ENCODE peak calls at places on chromosome 20, in six cellular contexts. A is stimulated activated CD4-positive, alpha-beta T cell treated with anti-CD3 and anti-CD28 coated beads, Interleukin-15, amount 100 ng/mL, for 48 hours; X is HFFc6; F is psoas muscle; Z is fibroblast of lung; P is left ventricle myocardium inferior. U is an unnamed sample.

GRCh38 chr20:57317789-57318371 is 11.7 kb upstream of the SPO11 start:
- DNase-seq in A (no peak), X (no peak), F (no peak), Z (no peak), P (no peak), U (no peak)

GRCh38 chr20:20737158-20737557 is 24.7 kb upstream of the RALGAPA2 start:
- DNase-seq in A (no peak), X (no peak), F (no peak), Z (no peak), P (no peak), U (no peak)

GRCh38 chr20:5835234-5835845 is 85.1 kb downstream of the SHLD1 start:
- DNase-seq in A (no peak), X (peak), F (peak), Z (peak), P (peak), U (peak)

GRCh38 chr20:46365483-46366215 is 40.8 kb downstream of the ELMO2 start:
- DNase-seq in A (no peak), X (no peak), F (no peak), Z (no peak), P (no peak), U (no peak)

GRCh38 chr20:20820104-20820503 is 107.7 kb upstream of the RALGAPA2 start:
- DNase-seq in A (no peak), X (no peak), F (no peak), Z (no peak), P (no peak), U (peak)

GRCh38 chr20:23145281-23145700 is 59.2 kb upstream of the CD93 start:
- DNase-seq in A (no peak), X (peak), F (peak), Z (peak), P (no peak), U (no peak)

GRCh38 chr20:41003143-41003932 is 25.3 kb upstream of the TOP1 start:
- DNase-seq in A (peak), X (peak), F (no peak), Z (peak), P (peak), U (peak)

GRCh38 chr20:35697696-35698297 is 1.4 kb downstream of the NFS1 start:
- DNase-seq in A (no peak), X (no peak), F (no peak), Z (no peak), P (no peak), U (no peak)

GRCh38 chr20:13119583-13119982 is 101.5 kb upstream of the ISM1 start:
- DNase-seq in A (no peak), X (peak), F (no peak), Z (peak), P (no peak), U (peak)

GRCh38 chr20:33282196-33282934 is 649 bp upstream of the BPIFB1 start:
- DNase-seq in A (no peak), X (no peak), F (no peak), Z (no peak), P (no peak), U (no peak)

GRCh38 chr20:63919130-63919529 is 24.2 kb downstream of the DNAJC5 start:
- DNase-seq in A (no peak), X (no peak), F (no peak), Z (no peak), P (no peak), U (no peak)

GRCh38 chr20:47888351-47888750 is 103.1 kb upstream of the SULF2 start:
- DNase-seq in A (no peak), X (no peak), F (no peak), Z (no peak), P (no peak), U (no peak)

U was measured in hepatic stellate cell.